ENCODE peak calls at places on chromosomes 16 and 17, in four cellular contexts. Z is IMR-90; T is sigmoid colon; V is stimulated activated CD4-positive, alpha-beta T cell treated with anti-CD3 and anti-CD28 coated beads, Interleukin-1b, Interleukin-23, amount 100 ng/mL, for 48 hours. Y is an unnamed sample.

GRCh38 chr17:33987162-33987561 is 267.9 kb upstream of the CCL2 start:
- DNase-seq in Z (no peak), V (no peak), T (no peak), Y (no peak)

GRCh38 chr17:82328994-82329507 is 4.5 kb downstream of the SECTM1 start:
- DNase-seq in V (no peak), Z (no peak), T (no peak), Y (no peak)

GRCh38 chr17:18964550-18964949 is 12.6 kb downstream of the SLC5A10 start:
- DNase-seq in V (no peak), Z (no peak), T (no peak), Y (no peak)

GRCh38 chr17:61168506-61168905 is 231.1 kb upstream of the TBX2 start:
- DNase-seq in T (no peak), Z (peak), V (no peak), Y (no peak)

GRCh38 chr16:79795556-79795955 is 195.0 kb upstream of the MAF start:
- DNase-seq in Z (no peak), V (no peak), T (no peak), Y (no peak)

GRCh38 chr16:48244863-48245195 is 729 bp downstream of the LONP2 start:
- DNase-seq in Z (no peak), V (no peak), T (no peak), Y (no peak)

GRCh38 chr17:39951924-39952664 is 10.7 kb upstream of the GSDMA start:
- DNase-seq in T (peak), V (no peak), Z (no peak), Y (no peak)

GRCh38 chr17:79111097-79111496 is 36.5 kb downstream of the ENGASE start:
- DNase-seq in T (no peak), V (no peak), Z (no peak), Y (no peak)

GRCh38 chr17:28388106-28388505 is 16.6 kb downstream of the SARM1 start:
- DNase-seq in Z (no peak), T (no peak), V (no peak), Y (no peak)

GRCh38 chr17:58084317-58084981 is 1.2 kb downstream of the DYNLL2 start:
- DNase-seq in Z (no peak), V (peak), T (peak), Y (no peak)

GRCh38 chr17:57294629-57295501 is 38.5 kb downstream of the MSI2 start:
- DNase-seq in V (peak), Z (peak), T (no peak), Y (no peak)

GRCh38 chr16:53207810-53208752 is 153.3 kb downstream of the CHD9 start:
- DNase-seq in V (no peak), Z (peak), T (no peak), Y (no peak)